ENCODE peak calls at places on chromosomes 13 and 19, in six cellular contexts. M is EL; P is ELR; U is stimulated activated naive CD4-positive, alpha-beta T cell; C is dorsolateral prefrontal cortex; G is neural progenitor cell. W is an unnamed sample.

GRCh38 chr13:97574926-97575325 is 141.0 kb downstream of the RAP2A start:
- DNase-seq in M (peak; percentile 6), P (peak; percentile 34), G (peak; percentile 53), C (no peak), U (no peak), W (no peak)

GRCh38 chr13:40028446-40028845 is 373.0 kb downstream of the COG6 start:
- DNase-seq in M (no peak), C (no peak), G (no peak), U (no peak), P (no peak), W (no peak)

GRCh38 chr13:27110056-27110746 is 61.4 kb downstream of the USP12 start:
- DNase-seq in C (no peak), P (no peak), U (no peak), G (no peak), M (no peak), W (no peak)

GRCh38 chr19:48636859-48637448 is at the start of gene DBP:
- DNase-seq in P (peak; percentile 40), C (no peak), G (no peak), M (peak; percentile 48), U (no peak), W (peak; percentile 74)

GRCh38 chr19:7709932-7710460 is 8.1 kb upstream of the FCER2 start:
- DNase-seq in P (no peak), U (no peak), C (no peak), M (no peak), G (no peak), W (no peak)

GRCh38 chr13:102817907-102818306 is 19.0 kb downstream of the BIVM start:
- DNase-seq in G (no peak), M (peak; percentile 62), P (peak; percentile 35), C (no peak), U (no peak), W (no peak)

GRCh38 chr19:51107406-51108065 is 673 bp downstream of the CTU1 start:
- DNase-seq in P (peak; percentile 67), C (no peak), G (peak; percentile 68), U (no peak), M (peak; percentile 55), W (no peak)

GRCh38 chr19:296476-297225 is 5.4 kb upstream of the PLPP2 start:
- DNase-seq in C (no peak), G (no peak), U (no peak), P (no peak), M (no peak), W (no peak)

GRCh38 chr19:7520131-7521051 is 2.0 kb upstream of the MCOLN1 start:
- DNase-seq in M (no peak), U (no peak), P (no peak), C (no peak), G (no peak), W (no peak)

GRCh38 chr13:52644108-52644507 is 1.9 kb downstream of the HNRNPA1L2 start:
- DNase-seq in G (no peak), C (no peak), U (no peak), P (no peak), M (no peak), W (no peak)

GRCh38 chr13:109667754-109668360 is 118.5 kb downstream of the IRS2 start:
- DNase-seq in P (no peak), G (peak; percentile 69), U (no peak), C (no peak), M (no peak), W (no peak)

GRCh38 chr13:100637380-100637779 is 37.2 kb downstream of the TMTC4 start:
- DNase-seq in C (no peak), M (no peak), G (no peak), P (no peak), U (no peak), W (no peak)